ENCODE peak calls at places on chromosomes 2 and 18, in ten cellular contexts. One of them, this sample, is unnamed.

GRCh38 chr2:203451686-203452085 is 83.4 kb downstream of the RAPH1 start:
- DNase-seq in SK-N-SH: no peak
- DNase-seq in tibial nerve: no peak
- DNase-seq in heart right ventricle: no peak
- DNase-seq in fibroblast of lung: no peak
- DNase-seq in suprapubic skin: no peak
- DNase-seq in uterus: no peak
- DNase-seq in spleen: no peak
- DNase-seq in tibial artery: no peak
- DNase-seq in A549: no peak
- DNase-seq in this sample: no peak

GRCh38 chr2:154437104-154437503 is 261.4 kb upstream of the KCNJ3 start:
- DNase-seq in heart right ventricle: no peak
- DNase-seq in SK-N-SH: no peak
- DNase-seq in spleen: no peak
- DNase-seq in A549: no peak
- DNase-seq in suprapubic skin: no peak
- DNase-seq in uterus: no peak
- DNase-seq in fibroblast of lung: no peak
- DNase-seq in tibial artery: no peak
- DNase-seq in tibial nerve: no peak
- DNase-seq in this sample: no peak

GRCh38 chr2:238720232-238720672 is 127.6 kb upstream of the TWIST2 start:
- DNase-seq in tibial artery: peak; percentile 65
- DNase-seq in uterus: no peak
- DNase-seq in fibroblast of lung: peak; percentile 31
- DNase-seq in A549: peak; percentile 52
- DNase-seq in spleen: no peak
- DNase-seq in suprapubic skin: no peak
- DNase-seq in SK-N-SH: peak; percentile 62
- DNase-seq in tibial nerve: peak; percentile 69
- DNase-seq in heart right ventricle: peak; percentile 54
- DNase-seq in this sample: peak; percentile 82

GRCh38 chr18:32439802-32440201 is 30.9 kb downstream of the GAREM1 start:
- DNase-seq in uterus: no peak
- DNase-seq in spleen: no peak
- DNase-seq in suprapubic skin: no peak
- DNase-seq in tibial nerve: no peak
- DNase-seq in heart right ventricle: no peak
- DNase-seq in tibial artery: no peak
- DNase-seq in SK-N-SH: no peak
- DNase-seq in A549: peak; percentile 7
- DNase-seq in fibroblast of lung: no peak
- DNase-seq in this sample: no peak

GRCh38 chr18:44594779-44595467 is 85.8 kb upstream of the SETBP1 start:
- DNase-seq in SK-N-SH: no peak
- DNase-seq in suprapubic skin: no peak
- DNase-seq in heart right ventricle: no peak
- DNase-seq in A549: no peak
- DNase-seq in fibroblast of lung: peak; percentile 86
- DNase-seq in tibial artery: no peak
- DNase-seq in tibial nerve: no peak
- DNase-seq in spleen: no peak
- DNase-seq in uterus: no peak
- DNase-seq in this sample: no peak

GRCh38 chr2:25877431-25878360 is 591 bp downstream of the ASXL2 start:
- DNase-seq in fibroblast of lung: peak; percentile 60
- DNase-seq in suprapubic skin: peak; percentile 68
- DNase-seq in heart right ventricle: peak; percentile 31
- DNase-seq in SK-N-SH: peak; percentile 77
- DNase-seq in A549: peak; percentile 73
- DNase-seq in spleen: peak; percentile 89
- DNase-seq in tibial nerve: peak; percentile 17
- DNase-seq in uterus: peak; percentile 34
- DNase-seq in tibial artery: peak; percentile 34
- DNase-seq in this sample: peak; percentile 74

GRCh38 chr2:10017313-10017941 is 25.9 kb upstream of the KLF11 start:
- DNase-seq in tibial nerve: no peak
- DNase-seq in uterus: no peak
- DNase-seq in fibroblast of lung: no peak
- DNase-seq in spleen: no peak
- DNase-seq in suprapubic skin: peak; percentile 29
- DNase-seq in heart right ventricle: no peak
- DNase-seq in tibial artery: no peak
- DNase-seq in SK-N-SH: no peak
- DNase-seq in A549: no peak
- DNase-seq in this sample: peak; percentile 5

GRCh38 chr2:233571001-233571400 is 4.4 kb upstream of the USP40 start:
- DNase-seq in uterus: no peak
- DNase-seq in tibial artery: no peak
- DNase-seq in A549: no peak
- DNase-seq in heart right ventricle: no peak
- DNase-seq in SK-N-SH: no peak
- DNase-seq in tibial nerve: no peak
- DNase-seq in suprapubic skin: no peak
- DNase-seq in fibroblast of lung: no peak
- DNase-seq in spleen: no peak
- DNase-seq in this sample: no peak

GRCh38 chr2:20590704-20591515 is 60.0 kb downstream of the HS1BP3 start:
- DNase-seq in suprapubic skin: peak; percentile 54
- DNase-seq in uterus: peak; percentile 17
- DNase-seq in A549: no peak
- DNase-seq in tibial artery: peak; percentile 23
- DNase-seq in fibroblast of lung: no peak
- DNase-seq in heart right ventricle: peak; percentile 63
- DNase-seq in SK-N-SH: peak; percentile 57
- DNase-seq in tibial nerve: no peak
- DNase-seq in spleen: peak; percentile 64
- DNase-seq in this sample: peak; percentile 64

GRCh38 chr2:17615728-17616351 is 75.3 kb downstream of the VSNL1 start:
- DNase-seq in tibial nerve: no peak
- DNase-seq in spleen: no peak
- DNase-seq in heart right ventricle: no peak
- DNase-seq in SK-N-SH: no peak
- DNase-seq in fibroblast of lung: peak; percentile 91
- DNase-seq in A549: no peak
- DNase-seq in suprapubic skin: no peak
- DNase-seq in uterus: no peak
- DNase-seq in tibial artery: no peak
- DNase-seq in this sample: no peak

GRCh38 chr18:43830905-43831304 is 553.6 kb upstream of the SYT4 start:
- DNase-seq in uterus: no peak
- DNase-seq in suprapubic skin: no peak
- DNase-seq in heart right ventricle: no peak
- DNase-seq in SK-N-SH: no peak
- DNase-seq in tibial artery: no peak
- DNase-seq in fibroblast of lung: peak; percentile 10
- DNase-seq in tibial nerve: no peak
- DNase-seq in spleen: no peak
- DNase-seq in A549: no peak
- DNase-seq in this sample: no peak

DNA sequence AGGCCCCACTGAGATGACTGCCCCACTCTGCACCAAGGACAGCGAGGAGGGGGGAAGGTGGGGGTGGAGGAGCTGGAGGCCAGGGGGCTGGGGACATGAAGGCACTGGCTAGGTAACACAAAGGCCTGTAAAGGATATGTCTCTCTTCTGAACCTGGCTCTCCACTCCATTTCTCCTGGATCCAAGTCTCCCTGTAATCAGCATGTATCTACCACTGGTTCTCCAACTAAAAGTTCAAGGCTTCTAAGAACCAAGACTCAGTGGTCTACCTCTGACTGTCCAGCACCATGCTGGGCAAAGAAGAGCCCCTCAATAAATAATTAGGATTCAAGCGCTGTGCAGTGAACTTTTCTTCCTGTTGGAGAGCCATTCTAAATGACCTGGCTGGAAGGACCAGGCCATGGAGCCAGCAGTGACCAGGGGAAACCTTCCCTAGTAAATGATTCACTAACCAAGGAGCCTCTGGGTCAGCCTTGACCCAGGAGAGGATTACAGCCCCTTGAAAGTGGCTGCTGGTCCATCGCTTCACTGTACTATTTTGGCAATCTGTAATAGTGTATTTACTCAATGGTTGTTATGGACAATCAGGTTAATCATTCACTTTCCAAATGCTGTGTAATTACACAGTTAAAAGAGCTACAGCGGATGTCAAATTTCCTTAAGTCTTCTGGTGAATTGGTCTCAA is 73.2 kb downstream of the BCL11A start:
- DNase-seq in SK-N-SH: no peak
- DNase-seq in tibial artery: no peak
- DNase-seq in spleen: no peak
- DNase-seq in tibial nerve: no peak
- DNase-seq in heart right ventricle: no peak
- DNase-seq in fibroblast of lung: no peak
- DNase-seq in uterus: no peak
- DNase-seq in suprapubic skin: no peak
- DNase-seq in A549: no peak
- DNase-seq in this sample: no peak
- TF ChIP-seq CTCF in SK-N-SH: no peak
- TF ChIP-seq CTCF in tibial artery: no peak
- TF ChIP-seq CTCF in spleen: no peak
- TF ChIP-seq CTCF in tibial nerve: no peak
- TF ChIP-seq CTCF in heart right ventricle: no peak
- TF ChIP-seq CTCF in fibroblast of lung: no peak
- TF ChIP-seq CTCF in uterus: no peak
- TF ChIP-seq CTCF in suprapubic skin: no peak
- TF ChIP-seq CTCF in A549: no peak
- TF ChIP-seq CTCF in this sample: no peak

DNA sequence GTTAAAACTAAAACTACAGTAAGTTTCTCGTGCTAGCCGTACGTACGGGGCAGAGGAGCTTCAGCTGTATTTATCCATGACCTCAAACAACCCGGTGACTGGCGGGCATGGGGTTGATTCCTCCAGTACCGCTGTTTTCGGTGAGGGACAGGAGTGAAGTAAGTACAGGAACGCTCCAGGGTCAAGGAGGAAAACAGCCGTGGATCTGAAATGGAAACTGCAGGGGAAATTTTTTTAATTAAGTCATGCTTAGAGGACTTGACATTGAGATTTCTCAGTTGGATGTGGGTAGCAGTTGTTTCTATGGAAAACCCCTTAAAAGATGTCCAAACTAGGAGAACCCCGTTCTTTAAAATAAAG is 1.2 kb downstream of the RAB12 start:
- DNase-seq in uterus: no peak
- DNase-seq in tibial artery: no peak
- DNase-seq in suprapubic skin: no peak
- DNase-seq in heart right ventricle: no peak
- DNase-seq in fibroblast of lung: peak; percentile 31
- DNase-seq in tibial nerve: no peak
- DNase-seq in A549: no peak
- DNase-seq in spleen: no peak
- DNase-seq in SK-N-SH: peak; percentile 36
- DNase-seq in this sample: no peak
- H3K4me1 ChIP-seq in uterus: peaks cover 4% of the 10 kb centered on the region
- H3K4me1 ChIP-seq in tibial artery: peaks cover 37% of the 10 kb centered on the region
- H3K4me1 ChIP-seq in suprapubic skin: peaks cover 67% of the 10 kb centered on the region
- H3K4me1 ChIP-seq in heart right ventricle: peaks cover 61% of the 10 kb centered on the region
- H3K4me1 ChIP-seq in fibroblast of lung: peaks cover 11% of the 10 kb centered on the region
- H3K4me1 ChIP-seq in tibial nerve: peaks cover 36% of the 10 kb centered on the region
- H3K4me1 ChIP-seq in A549: peaks cover 22% of the 10 kb centered on the region
- H3K4me1 ChIP-seq in spleen: peaks cover 78% of the 10 kb centered on the region
- H3K4me1 ChIP-seq in SK-N-SH: peaks cover 30% of the 10 kb centered on the region
- H3K4me1 ChIP-seq in this sample: peaks cover 40% of the 10 kb centered on the region

GRCh38 chr2:80501874-80502624 is 197.5 kb upstream of the LRRTM1 start:
- DNase-seq in A549: no peak
- DNase-seq in uterus: no peak
- DNase-seq in heart right ventricle: no peak
- DNase-seq in tibial nerve: no peak
- DNase-seq in spleen: no peak
- DNase-seq in suprapubic skin: no peak
- DNase-seq in fibroblast of lung: no peak
- DNase-seq in SK-N-SH: no peak
- DNase-seq in tibial artery: no peak
- DNase-seq in this sample: no peak

GRCh38 chr2:80496770-80497169 is 192.2 kb upstream of the LRRTM1 start:
- DNase-seq in SK-N-SH: no peak
- DNase-seq in spleen: no peak
- DNase-seq in heart right ventricle: no peak
- DNase-seq in uterus: no peak
- DNase-seq in suprapubic skin: no peak
- DNase-seq in fibroblast of lung: peak; percentile 87
- DNase-seq in tibial nerve: no peak
- DNase-seq in A549: no peak
- DNase-seq in tibial artery: no peak
- DNase-seq in this sample: no peak

GRCh38 chr2:80499095-80499494 is 194.5 kb upstream of the LRRTM1 start:
- DNase-seq in SK-N-SH: peak; percentile 30
- DNase-seq in heart right ventricle: no peak
- DNase-seq in tibial artery: no peak
- DNase-seq in A549: no peak
- DNase-seq in spleen: no peak
- DNase-seq in uterus: no peak
- DNase-seq in suprapubic skin: no peak
- DNase-seq in fibroblast of lung: peak; percentile 53
- DNase-seq in tibial nerve: peak; percentile 49
- DNase-seq in this sample: no peak
- TF ChIP-seq CTCF in SK-N-SH: peak; percentile 88
- TF ChIP-seq CTCF in heart right ventricle: peak; percentile 83
- TF ChIP-seq CTCF in tibial artery: no peak
- TF ChIP-seq CTCF in A549: no peak
- TF ChIP-seq CTCF in spleen: no peak
- TF ChIP-seq CTCF in uterus: peak; percentile 14
- TF ChIP-seq CTCF in suprapubic skin: no peak
- TF ChIP-seq CTCF in fibroblast of lung: peak; percentile 85
- TF ChIP-seq CTCF in tibial nerve: peak; percentile 52
- TF ChIP-seq CTCF in this sample: peak; percentile 53

GRCh38 chr2:33021542-33022259 is 74.9 kb downstream of the LTBP1 start:
- DNase-seq in tibial nerve: no peak
- DNase-seq in spleen: no peak
- DNase-seq in tibial artery: no peak
- DNase-seq in uterus: no peak
- DNase-seq in SK-N-SH: no peak
- DNase-seq in heart right ventricle: no peak
- DNase-seq in suprapubic skin: no peak
- DNase-seq in fibroblast of lung: peak; percentile 94
- DNase-seq in A549: no peak
- DNase-seq in this sample: no peak

GRCh38 chr2:33020883-33021282 is 74.1 kb downstream of the LTBP1 start:
- DNase-seq in spleen: no peak
- DNase-seq in tibial nerve: no peak
- DNase-seq in suprapubic skin: no peak
- DNase-seq in fibroblast of lung: no peak
- DNase-seq in A549: no peak
- DNase-seq in uterus: no peak
- DNase-seq in SK-N-SH: no peak
- DNase-seq in tibial artery: no peak
- DNase-seq in heart right ventricle: no peak
- DNase-seq in this sample: no peak

GRCh38 chr2:33019796-33020195 is 73.0 kb downstream of the LTBP1 start:
- DNase-seq in fibroblast of lung: no peak
- DNase-seq in suprapubic skin: no peak
- DNase-seq in uterus: no peak
- DNase-seq in tibial artery: no peak
- DNase-seq in spleen: no peak
- DNase-seq in A549: no peak
- DNase-seq in heart right ventricle: no peak
- DNase-seq in tibial nerve: no peak
- DNase-seq in SK-N-SH: no peak
- DNase-seq in this sample: no peak

GRCh38 chr2:33015421-33016142 is 68.8 kb downstream of the LTBP1 start:
- DNase-seq in suprapubic skin: no peak
- DNase-seq in A549: peak; percentile 50
- DNase-seq in tibial artery: no peak
- DNase-seq in tibial nerve: no peak
- DNase-seq in SK-N-SH: no peak
- DNase-seq in fibroblast of lung: peak; percentile 70
- DNase-seq in spleen: no peak
- DNase-seq in heart right ventricle: no peak
- DNase-seq in uterus: no peak
- DNase-seq in this sample: no peak

GRCh38 chr2:33018271-33018670 is 71.5 kb downstream of the LTBP1 start:
- DNase-seq in heart right ventricle: no peak
- DNase-seq in tibial artery: no peak
- DNase-seq in fibroblast of lung: no peak
- DNase-seq in uterus: no peak
- DNase-seq in SK-N-SH: no peak
- DNase-seq in A549: no peak
- DNase-seq in spleen: no peak
- DNase-seq in tibial nerve: no peak
- DNase-seq in suprapubic skin: no peak
- DNase-seq in this sample: no peak
- H3K4me1 ChIP-seq in heart right ventricle: peaks cover 21% of the 10 kb centered on the region
- H3K4me1 ChIP-seq in tibial artery: peaks cover 9% of the 10 kb centered on the region
- H3K4me1 ChIP-seq in fibroblast of lung: peaks cover 9% of the 10 kb centered on the region
- H3K4me1 ChIP-seq in uterus: peaks cover 7% of the 10 kb centered on the region
- H3K4me1 ChIP-seq in SK-N-SH: no peaks in the 10 kb centered on the region
- H3K4me1 ChIP-seq in A549: peaks cover 76% of the 10 kb centered on the region
- H3K4me1 ChIP-seq in spleen: no peaks in the 10 kb centered on the region
- H3K4me1 ChIP-seq in tibial nerve: no peaks in the 10 kb centered on the region
- H3K4me1 ChIP-seq in suprapubic skin: peaks cover 1% of the 10 kb centered on the region
- H3K4me1 ChIP-seq in this sample: no peaks in the 10 kb centered on the region

This sample was measured in upper lobe of right lung.